ENCODE peak calls at places on chromosomes 4 and X, in seven cellular contexts. M is coronary artery, H is kidney epithelial cell, F is left ventricle myocardium inferior, Z is RWPE1, L is psoas muscle, I is progenitor cell of endocrine pancreas. N is an unnamed sample.

GRCh38 chr4:77193511-77194236 is 36.7 kb downstream of the CCNG2 start:
- DNase-seq in M (no peak), H (no peak), F (peak; percentile 46), Z (no peak), L (peak; percentile 26), I (no peak), N (peak; percentile 60)

GRCh38 chr4:25113915-25114904 is 46.0 kb downstream of the SEPSECS start:
- DNase-seq in M (no peak), H (peak; percentile 25), F (no peak), Z (peak; percentile 57), L (no peak), I (no peak), N (no peak)

GRCh38 chrX:120690344-120690743 is 60.5 kb upstream of the C1GALT1C1 start:
- DNase-seq in M (no peak), H (no peak), F (no peak), Z (no peak), L (no peak), I (no peak), N (no peak)

GRCh38 chr4:176444741-176445140 is 125.0 kb downstream of the SPCS3 start:
- DNase-seq in M (no peak), H (no peak), F (no peak), Z (peak; percentile 16), L (no peak), I (no peak), N (no peak)

GRCh38 chrX:109770780-109771179 is 37.7 kb upstream of the ACSL4 start:
- DNase-seq in M (no peak), H (no peak), F (no peak), Z (no peak), L (no peak), I (no peak), N (no peak)

GRCh38 chr4:119152741-119153140 is 17.1 kb downstream of the MYOZ2 start:
- DNase-seq in M (no peak), H (no peak), F (no peak), Z (no peak), L (no peak), I (no peak), N (no peak)

GRCh38 chr4:176277162-176277904 is 8.3 kb upstream of the ASB5 start:
- DNase-seq in M (no peak), H (no peak), F (peak; percentile 37), Z (peak; percentile 75), L (peak; percentile 40), I (peak; percentile 18), N (peak; percentile 55)

GRCh38 chr4:54063224-54063623 is 1.2 kb downstream of the CHIC2 start:
- DNase-seq in M (no peak), H (no peak), F (no peak), Z (no peak), L (no peak), I (no peak), N (no peak)

GRCh38 chr4:123278755-123279154 is 117.8 kb upstream of the SPRY1 start:
- DNase-seq in M (no peak), H (no peak), F (no peak), Z (no peak), L (no peak), I (no peak), N (no peak)

GRCh38 chrX:153651540-153652079 is 4.6 kb downstream of the DUSP9 start:
- DNase-seq in M (no peak), H (no peak), F (no peak), Z (no peak), L (no peak), I (no peak), N (peak; percentile 34)

GRCh38 chrX:72003811-72004750 is 93.4 kb downstream of the NHSL2 start:
- DNase-seq in M (peak; percentile 73), H (no peak), F (peak; percentile 35), Z (no peak), L (peak; percentile 50), I (no peak), N (peak; percentile 46)

GRCh38 chr4:38691251-38692008 is 27.4 kb downstream of the KLF3 start:
- DNase-seq in M (no peak), H (no peak), F (no peak), Z (no peak), L (no peak), I (no peak), N (no peak)

GRCh38 chr4:186570193-186570996 is 15.0 kb upstream of the MTNR1A start:
- DNase-seq in M (no peak), H (peak; percentile 75), F (no peak), Z (no peak), L (no peak), I (no peak), N (no peak)

GRCh38 chrX:75155454-75155829 is 641 bp downstream of the ABCB7 start:
- DNase-seq in M (no peak), H (no peak), F (no peak), Z (no peak), L (no peak), I (no peak), N (no peak)

GRCh38 chr4:55723403-55723802 is 87.3 kb upstream of the NMU start:
- DNase-seq in M (no peak), H (no peak), F (no peak), Z (no peak), L (no peak), I (no peak), N (no peak)

GRCh38 chrX:19857131-19857530 is 30.3 kb downstream of the SH3KBP1 start:
- DNase-seq in M (no peak), H (no peak), F (no peak), Z (no peak), L (no peak), I (no peak), N (no peak)
- TF ChIP-seq CTCF in M (no peak), H (no peak), F (no peak), Z (no peak), L (no peak), I (no peak), N (no peak)

GRCh38 chr4:11182031-11182430 is 246.7 kb downstream of the HS3ST1 start:
- DNase-seq in M (no peak), H (no peak), F (no peak), Z (no peak), L (no peak), I (no peak), N (no peak)

GRCh38 chr4:11182586-11183357 is 245.9 kb downstream of the HS3ST1 start:
- DNase-seq in M (no peak), H (no peak), F (no peak), Z (peak; percentile 21), L (no peak), I (no peak), N (no peak)

GRCh38 chr4:11183358-11183745 is 245.3 kb downstream of the HS3ST1 start:
- DNase-seq in M (no peak), H (no peak), F (no peak), Z (no peak), L (no peak), I (no peak), N (no peak)

GRCh38 chr4:11175374-11175773 is 253.3 kb downstream of the HS3ST1 start:
- DNase-seq in M (no peak), H (no peak), F (no peak), Z (no peak), L (no peak), I (no peak), N (no peak)

DNA sequence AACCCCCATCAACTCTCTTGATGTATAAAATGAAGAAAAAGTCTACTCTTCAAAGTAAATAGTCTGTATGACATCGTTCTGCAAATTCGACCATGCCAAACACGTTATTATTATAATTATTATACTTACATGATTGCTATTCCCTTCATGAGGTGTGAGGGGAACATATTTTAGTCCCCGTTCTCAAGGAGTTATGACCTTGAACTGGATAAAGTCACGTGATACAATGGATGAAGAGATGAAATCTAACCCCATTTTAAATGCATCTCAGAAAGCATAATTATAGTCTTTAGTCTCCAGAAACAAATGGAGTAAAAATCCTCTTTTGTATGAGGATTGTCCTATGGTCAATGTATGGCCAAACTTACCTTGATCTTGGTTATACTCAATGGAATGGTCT is 250.3 kb downstream of the HS3ST1 start:
- DNase-seq in M (no peak), H (no peak), F (no peak), Z (no peak), L (no peak), I (no peak), N (no peak)
- TF ChIP-seq CTCF in M (no peak), H (no peak), F (no peak), Z (no peak), L (no peak), I (no peak), N (no peak)

DNA sequence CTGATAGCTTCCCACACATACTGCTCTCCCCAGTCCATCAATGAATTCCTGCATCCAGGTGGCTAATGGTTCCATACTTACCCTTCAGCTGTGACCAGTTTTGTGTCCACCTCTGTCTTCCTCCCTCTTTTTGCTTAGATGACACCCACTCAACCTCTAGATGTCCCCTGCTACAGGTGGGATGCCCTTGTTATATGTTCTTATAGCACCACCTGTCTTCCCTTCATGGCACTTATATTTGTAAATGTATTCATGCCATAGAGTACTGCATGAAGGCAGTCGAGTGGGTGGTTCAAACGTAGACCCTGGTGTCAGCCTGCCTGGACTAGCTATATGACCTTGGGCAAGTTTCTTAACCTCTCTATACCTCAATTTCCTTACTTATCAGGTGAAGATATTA is 6.5 kb upstream of the USP46 start:
- DNase-seq in M (no peak), H (no peak), F (no peak), Z (no peak), L (no peak), I (no peak), N (no peak)
- TF ChIP-seq CTCF in M (no peak), H (peak; percentile 18), F (peak; percentile 49), Z (no peak), L (peak; percentile 41), I (no peak), N (peak; percentile 34)

DNA sequence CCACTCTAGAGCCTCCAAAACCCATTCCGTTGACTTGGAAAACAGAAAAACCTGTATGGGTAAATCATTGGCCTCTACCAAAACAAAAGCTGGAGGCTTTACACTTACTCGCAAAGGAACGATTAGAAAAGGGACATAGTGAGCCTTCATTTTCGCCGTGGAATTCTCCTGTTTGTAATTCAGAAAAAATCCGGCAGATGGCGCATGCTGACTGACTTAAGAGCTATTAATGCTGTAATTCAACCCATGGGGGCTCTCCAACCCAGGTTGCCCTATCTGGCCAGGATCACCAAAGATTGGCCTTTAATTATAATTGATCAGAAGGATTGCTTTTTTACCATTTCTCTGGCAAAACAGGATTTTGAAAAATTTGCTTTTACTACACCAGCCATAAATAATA is 60.8 kb downstream of the ZNF732 start:
- DNase-seq in M (no peak), H (no peak), F (no peak), Z (no peak), L (no peak), I (no peak), N (no peak)
- TF ChIP-seq CTCF in M (peak; percentile 62), H (peak; percentile 5), F (peak; percentile 80), Z (peak; percentile 20), L (peak; percentile 64), I (peak; percentile 30), N (peak; percentile 76)

DNA sequence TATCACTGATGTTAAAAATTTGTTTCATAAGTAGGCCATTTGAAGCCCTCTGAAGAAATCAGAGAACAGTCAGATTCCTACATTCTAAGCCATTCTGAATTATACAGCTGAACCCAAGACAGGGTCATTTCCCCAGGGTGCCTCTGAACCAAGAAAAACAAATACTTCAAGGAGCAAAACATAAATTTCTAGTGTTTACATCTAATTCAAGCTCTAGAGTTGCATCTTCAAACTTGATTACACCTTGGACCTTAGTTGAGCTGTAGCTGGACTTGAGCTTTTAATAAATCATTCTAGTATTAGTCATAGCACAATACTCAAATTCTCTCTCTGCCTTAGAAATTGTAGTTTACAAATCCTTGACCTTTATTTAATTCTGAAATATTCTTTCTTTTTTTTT is 87.6 kb upstream of the IL15 start:
- DNase-seq in M (no peak), H (no peak), F (no peak), Z (no peak), L (no peak), I (no peak), N (no peak)
- TF ChIP-seq CTCF in M (no peak), H (no peak), F (no peak), Z (no peak), L (no peak), I (no peak), N (no peak)

GRCh38 chr4:51831133-51831532 is 11.8 kb upstream of the DCUN1D4 start:
- DNase-seq in M (no peak), H (no peak), F (peak; percentile 64), Z (peak; percentile 31), L (peak; percentile 69), I (peak; percentile 29), N (peak; percentile 66)
- TF ChIP-seq CTCF in M (peak; percentile 35), H (peak; percentile 75), F (peak; percentile 80), Z (peak; percentile 52), L (peak; percentile 84), I (peak; percentile 63), N (peak; percentile 76)

N was measured in right lobe of liver.